ENCODE peak calls at places on chromosomes 1 and 21, in seven cellular contexts. H is K562, N is GM12892, V is H1, U is GM12878, Q is HepG2, A is SK-N-SH. B is an unnamed sample.

GRCh38 chr1:52733368-52733767 is 7.1 kb downstream of the ZYG11B start:
- DNase-seq in H (no peak), N (no peak), V (no peak), U (no peak), Q (no peak), A (no peak), B (no peak)

GRCh38 chr1:21888500-21888899 is 48.6 kb downstream of the HSPG2 start:
- DNase-seq in H (no peak), N (no peak), V (no peak), U (no peak), Q (no peak), A (no peak), B (no peak)

GRCh38 chr21:29260461-29260860 is 38.3 kb upstream of the BACH1 start:
- DNase-seq in H (no peak), N (no peak), V (no peak), U (no peak), Q (no peak), A (no peak), B (no peak)

GRCh38 chr1:51877434-51878306 is 857 bp downstream of the NRDC start:
- DNase-seq in H (no peak), N (no peak), V (no peak), U (no peak), Q (no peak), A (no peak), B (no peak)

GRCh38 chr1:228286505-228287417 is 78.9 kb downstream of the OBSCN start:
- DNase-seq in H (no peak), N (no peak), V (no peak), U (no peak), Q (no peak), A (no peak), B (no peak)

GRCh38 chr1:111256988-111257658 is 29.6 kb downstream of the CHI3L2 start:
- DNase-seq in H (no peak), N (no peak), V (no peak), U (no peak), Q (no peak), A (no peak), B (no peak)

GRCh38 chr1:64663654-64664053 is 81.2 kb upstream of the RAVER2 start:
- DNase-seq in H (peak), N (no peak), V (peak), U (no peak), Q (peak), A (peak), B (no peak)

GRCh38 chr21:43723648-43724047 is 4.7 kb downstream of the PDXK start:
- DNase-seq in H (no peak), N (no peak), V (no peak), U (no peak), Q (no peak), A (no peak), B (no peak)

GRCh38 chr1:241611063-241611462 is 29.1 kb downstream of the CHML start:
- DNase-seq in H (peak), N (no peak), V (no peak), U (no peak), Q (peak), A (peak), B (peak)

GRCh38 chr1:13808729-13809131 is 108.7 kb downstream of the PRDM2 start:
- DNase-seq in H (peak), N (no peak), V (no peak), U (no peak), Q (no peak), A (no peak), B (no peak)

GRCh38 chr1:156657161-156657970 is 15.4 kb downstream of the BCAN start:
- DNase-seq in H (peak), N (peak), V (peak), U (no peak), Q (no peak), A (peak), B (peak)

GRCh38 chr1:228098323-228098931 is 4.7 kb downstream of the C1orf35 start:
- DNase-seq in H (no peak), N (no peak), V (no peak), U (no peak), Q (no peak), A (peak), B (no peak)

GRCh38 chr1:4075436-4076225 is 175.6 kb upstream of the C1orf174 start:
- DNase-seq in H (no peak), N (no peak), V (no peak), U (no peak), Q (no peak), A (no peak), B (no peak)

GRCh38 chr1:109239047-109239579 is 10.2 kb upstream of the CELSR2 start:
- DNase-seq in H (no peak), N (no peak), V (no peak), U (no peak), Q (no peak), A (no peak), B (no peak)

GRCh38 chr1:159084152-159084551 is 7.6 kb upstream of the AIM2 start:
- DNase-seq in H (no peak), N (no peak), V (no peak), U (no peak), Q (no peak), A (no peak), B (no peak)

GRCh38 chr21:31914472-31914871 is 41.7 kb downstream of the HUNK start:
- DNase-seq in H (no peak), N (no peak), V (no peak), U (no peak), Q (no peak), A (no peak), B (no peak)

GRCh38 chr1:45929257-45929687 is 125.9 kb downstream of the MAST2 start:
- DNase-seq in H (no peak), N (no peak), V (no peak), U (no peak), Q (peak), A (no peak), B (no peak)

GRCh38 chr1:10960954-10961833 is 51.3 kb upstream of the TARDBP start:
- DNase-seq in H (peak), N (peak), V (peak), U (no peak), Q (peak), A (peak), B (peak)

GRCh38 chr1:233244183-233244582 is 51.3 kb downstream of the PCNX2 start:
- DNase-seq in H (no peak), N (no peak), V (no peak), U (no peak), Q (peak), A (no peak), B (no peak)

GRCh38 chr1:12275370-12275769 is 45.5 kb downstream of the VPS13D start:
- DNase-seq in H (peak), N (no peak), V (peak), U (no peak), Q (peak), A (peak), B (peak)

GRCh38 chr1:20165522-20165951 is 20.4 kb upstream of the UBXN10 start:
- DNase-seq in H (peak), N (no peak), V (no peak), U (no peak), Q (peak), A (peak), B (no peak)

GRCh38 chr1:28965271-28965870 is 51.0 kb downstream of the EPB41 start:
- DNase-seq in H (no peak), N (no peak), V (no peak), U (no peak), Q (no peak), A (no peak), B (no peak)

GRCh38 chr1:29646161-29646775 is 409.9 kb downstream of the PTPRU start:
- DNase-seq in H (no peak), N (no peak), V (peak), U (no peak), Q (no peak), A (no peak), B (no peak)

GRCh38 chr1:234768171-234768568 is 158.2 kb upstream of the IRF2BP2 start:
- DNase-seq in H (no peak), N (no peak), V (no peak), U (peak), Q (peak), A (no peak), B (no peak)

GRCh38 chr1:23701310-23701709 is 9.7 kb downstream of the RPL11 start:
- DNase-seq in H (no peak), N (no peak), V (no peak), U (no peak), Q (no peak), A (no peak), B (no peak)

GRCh38 chr21:45255381-45256020 is 32.2 kb downstream of the POFUT2 start:
- DNase-seq in H (peak), N (no peak), V (peak), U (no peak), Q (peak), A (peak), B (peak)

GRCh38 chr21:15731243-15731613 is 1.4 kb downstream of the USP25 start:
- DNase-seq in H (no peak), N (no peak), V (no peak), U (no peak), Q (peak), A (no peak), B (no peak)

GRCh38 chr1:22612657-22613056 is 23.8 kb upstream of the C1QA start:
- DNase-seq in H (no peak), N (no peak), V (no peak), U (no peak), Q (no peak), A (peak), B (no peak)

GRCh38 chr1:175539986-175540385 is 203.4 kb downstream of the TNR start:
- DNase-seq in H (no peak), N (no peak), V (no peak), U (no peak), Q (no peak), A (no peak), B (no peak)

GRCh38 chr1:110466646-110467280 is 15.8 kb downstream of the PROK1 start:
- DNase-seq in H (no peak), N (no peak), V (no peak), U (no peak), Q (no peak), A (no peak), B (no peak)

GRCh38 chr1:204190212-204191211 is 5.8 kb downstream of the KISS1 start:
- DNase-seq in H (peak), N (no peak), V (peak), U (no peak), Q (peak), A (no peak), B (no peak)

GRCh38 chr1:46643368-46643775 is 24.8 kb downstream of the ATPAF1 start:
- DNase-seq in H (no peak), N (no peak), V (no peak), U (no peak), Q (peak), A (no peak), B (no peak)

GRCh38 chr1:236009193-236009592 is 55.7 kb downstream of the NID1 start:
- DNase-seq in H (no peak), N (no peak), V (no peak), U (no peak), Q (no peak), A (no peak), B (no peak)

GRCh38 chr1:118136511-118136937 is 48.5 kb downstream of the SPAG17 start:
- DNase-seq in H (no peak), N (peak), V (no peak), U (peak), Q (no peak), A (no peak), B (peak)

GRCh38 chr1:8712413-8713229 is 104.8 kb downstream of the RERE start:
- DNase-seq in H (no peak), N (no peak), V (no peak), U (no peak), Q (peak), A (no peak), B (no peak)

GRCh38 chr1:3326516-3327388 is 127.7 kb upstream of the ARHGEF16 start:
- DNase-seq in H (no peak), N (no peak), V (no peak), U (no peak), Q (peak), A (no peak), B (no peak)

GRCh38 chr1:200929530-200930278 is 35.0 kb downstream of the INAVA start:
- DNase-seq in H (peak), N (no peak), V (no peak), U (no peak), Q (no peak), A (no peak), B (no peak)

GRCh38 chr1:246552110-246552509 is 14.0 kb downstream of the TFB2M start:
- DNase-seq in H (no peak), N (no peak), V (no peak), U (no peak), Q (no peak), A (no peak), B (no peak)

GRCh38 chr21:19853061-19853460 is 1145.1 kb upstream of the NCAM2 start:
- DNase-seq in H (no peak), N (no peak), V (no peak), U (no peak), Q (no peak), A (no peak), B (no peak)

GRCh38 chr1:157969693-157970485 is 23.6 kb upstream of the KIRREL1 start:
- DNase-seq in H (peak), N (no peak), V (peak), U (no peak), Q (peak), A (peak), B (no peak)
- TF ChIP-seq TAF1 in H (no peak), N (no peak), V (no peak), U (no peak), Q (no peak), A (no peak), B (no peak)

DNA sequence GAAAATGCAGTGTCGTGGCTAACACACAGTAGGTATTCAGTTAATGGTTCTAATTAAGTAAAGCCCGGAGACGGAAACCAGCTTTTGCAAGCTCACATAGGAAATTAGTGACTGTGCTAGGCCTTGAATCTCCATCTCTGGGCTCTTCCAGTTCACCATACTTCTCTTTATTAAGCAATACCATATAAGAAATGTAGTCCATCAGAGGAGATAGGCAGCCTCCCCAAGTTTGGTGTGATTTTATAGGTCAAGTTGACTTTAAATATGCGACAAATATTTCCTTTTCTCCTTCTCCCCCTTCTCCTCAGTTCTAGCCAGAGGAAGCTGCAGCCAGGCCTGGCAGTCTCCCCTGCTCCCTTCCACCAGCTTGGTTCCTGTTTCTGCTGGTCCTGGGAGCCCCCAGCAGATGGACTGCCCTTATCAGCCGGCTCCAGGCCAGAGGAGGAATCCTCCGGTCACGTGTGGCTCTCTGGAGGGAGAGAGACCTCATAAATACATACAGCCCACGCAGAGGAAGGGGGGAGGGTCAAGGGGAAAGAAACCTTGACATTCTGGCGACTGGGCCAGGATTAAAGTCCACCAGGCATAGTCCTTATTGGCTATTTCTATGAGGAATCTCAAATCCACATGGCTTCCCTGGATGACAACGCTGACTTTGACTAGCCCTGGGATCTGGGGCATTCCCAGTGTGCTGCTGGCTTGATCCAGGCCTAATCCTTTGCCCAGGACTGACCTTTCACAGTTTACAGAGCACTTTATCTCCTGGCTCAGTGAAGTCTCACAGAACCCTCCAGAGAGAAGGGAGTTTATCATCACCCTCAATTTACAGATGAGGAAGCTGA is 115.1 kb upstream of the JUN start:
- DNase-seq in H (peak), N (no peak), V (no peak), U (no peak), Q (peak), A (peak), B (no peak)
- TF ChIP-seq TAF1 in H (peak), N (no peak), V (no peak), U (no peak), Q (peak), A (no peak), B (no peak)

DNA sequence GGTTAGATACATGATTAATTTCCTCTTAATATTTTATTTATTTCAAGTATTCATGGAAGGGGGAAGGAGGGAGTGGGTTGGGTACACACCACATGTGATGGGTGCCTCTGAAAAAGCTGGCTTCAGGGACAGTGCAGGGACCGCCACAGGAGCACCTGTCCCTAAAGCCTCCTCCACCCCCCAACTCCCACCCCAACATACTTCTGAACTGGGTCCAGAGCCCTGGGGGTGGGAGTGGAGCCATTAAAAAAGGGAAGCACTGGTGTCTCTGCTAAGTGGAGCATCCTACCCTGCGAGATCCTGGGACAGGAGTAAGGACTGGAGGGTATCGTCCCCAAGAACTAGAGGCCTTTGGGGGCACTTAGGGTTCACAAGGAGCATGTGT is 5.6 kb upstream of the CLEC20A start:
- DNase-seq in H (no peak), N (no peak), V (no peak), U (no peak), Q (no peak), A (no peak), B (no peak)
- TF ChIP-seq TAF1 in H (no peak), N (no peak), V (no peak), U (no peak), Q (no peak), A (no peak), B (no peak)

GRCh38 chr1:16205891-16206546 is 6.4 kb downstream of the ARHGEF19 start:
- DNase-seq in H (no peak), N (no peak), V (no peak), U (no peak), Q (no peak), A (no peak), B (no peak)

GRCh38 chr1:16208270-16208987 is 4.0 kb downstream of the ARHGEF19 start:
- DNase-seq in H (peak), N (no peak), V (no peak), U (no peak), Q (no peak), A (no peak), B (no peak)

GRCh38 chr1:16205333-16205671 is 7.2 kb downstream of the ARHGEF19 start:
- DNase-seq in H (no peak), N (no peak), V (no peak), U (no peak), Q (no peak), A (no peak), B (no peak)

GRCh38 chr1:16207318-16208269 is 4.9 kb downstream of the ARHGEF19 start:
- DNase-seq in H (peak), N (no peak), V (peak), U (no peak), Q (no peak), A (no peak), B (no peak)

DNA sequence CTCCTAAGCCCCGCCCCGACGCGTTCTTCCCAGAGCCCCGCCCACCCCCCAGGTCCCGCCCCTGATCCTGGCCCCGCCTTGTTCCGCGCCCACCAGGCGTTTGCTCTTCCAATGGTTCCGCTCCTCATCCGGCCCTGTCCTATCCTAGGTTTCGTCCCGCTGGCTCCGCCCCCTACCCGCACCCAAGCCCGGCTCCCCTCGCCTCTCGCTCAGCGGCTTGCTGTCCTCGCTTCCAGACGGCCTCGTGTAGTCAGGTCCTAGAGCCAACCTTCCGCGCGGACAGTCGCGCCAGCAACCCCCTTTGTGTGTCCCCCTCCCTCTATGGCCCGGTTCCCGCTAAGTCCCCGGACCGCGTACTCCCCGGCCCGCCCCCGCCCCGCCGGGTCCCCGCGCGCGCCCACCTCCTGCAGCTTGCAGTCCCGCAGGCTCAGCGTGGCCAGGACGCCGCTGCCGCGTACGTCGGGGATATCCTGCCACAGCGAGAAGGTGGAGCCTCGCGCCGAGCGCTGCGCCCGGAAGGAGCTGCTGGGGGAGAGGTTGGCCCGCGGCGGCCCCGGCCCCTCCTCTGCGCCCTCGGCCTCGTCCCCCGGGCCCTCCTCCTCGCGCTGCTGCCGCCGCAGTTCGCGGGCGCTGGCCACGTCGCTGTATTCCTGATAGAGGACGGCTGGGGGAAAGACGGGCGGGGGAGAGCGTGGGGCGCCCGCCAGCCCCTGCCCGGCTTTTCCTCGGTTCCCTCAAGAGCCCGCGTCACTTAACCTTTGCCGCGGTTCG is 5.7 kb downstream of the ARHGEF19 start:
- DNase-seq in H (peak), N (peak), V (peak), U (peak), Q (peak), A (peak), B (peak)
- TF ChIP-seq TAF1 in H (peak), N (no peak), V (peak), U (peak), Q (peak), A (peak), B (no peak)

DNA sequence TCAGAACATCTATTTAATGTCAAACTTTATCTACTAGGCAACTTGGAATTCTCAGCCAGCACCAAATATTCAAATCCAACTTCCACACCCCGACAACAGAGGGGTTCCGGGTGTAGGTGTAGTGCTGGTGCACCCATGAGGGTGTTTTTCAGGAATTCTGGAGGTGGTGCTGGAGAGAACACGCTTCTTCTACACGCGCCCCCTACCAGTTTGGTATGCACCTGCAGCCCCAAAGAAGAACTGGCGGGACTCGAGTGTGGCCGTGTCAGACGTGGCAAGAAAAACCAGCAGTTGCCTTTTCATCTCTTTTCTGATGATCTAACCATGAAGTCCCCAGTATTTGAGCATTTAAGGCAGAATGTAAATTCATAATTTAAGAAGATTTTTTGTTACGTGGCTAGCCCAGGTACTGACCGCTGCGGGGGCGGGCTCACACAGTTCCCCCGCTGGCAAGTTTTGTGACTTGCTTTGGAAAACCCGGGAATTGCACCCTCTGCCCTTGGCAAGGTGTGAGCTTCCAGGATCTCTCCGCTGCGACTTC is 419 bp upstream of the TLCD4 start:
- DNase-seq in H (peak), N (peak), V (peak), U (no peak), Q (peak), A (peak), B (peak)
- TF ChIP-seq TAF1 in H (peak), N (no peak), V (no peak), U (no peak), Q (no peak), A (no peak), B (no peak)